ENCODE peak calls at places on chromosomes 16 and 17, in five cellular contexts. P is progenitor cell of endocrine pancreas; K is GM12891; J is effector CD4-positive, alpha-beta T cell; N is astrocyte of the cerebellum. A is an unnamed sample.

GRCh38 chr17:68103148-68103547 is 67.6 kb downstream of the KPNA2 start:
- DNase-seq in P (no peak), K (no peak), J (no peak), N (no peak), A (no peak)

GRCh38 chr17:48546924-48547838 is 2.3 kb upstream of the HOXB2 start:
- DNase-seq in P (no peak), K (no peak), J (no peak), N (no peak), A (no peak)

GRCh38 chr17:77527836-77528505 is 387.2 kb downstream of the SEC14L1 start:
- DNase-seq in P (no peak), K (no peak), J (no peak), N (no peak), A (no peak)

GRCh38 chr17:3038941-3039340 is 24.5 kb downstream of the OR1D5 start:
- DNase-seq in P (no peak), K (no peak), J (no peak), N (no peak), A (no peak)

GRCh38 chr17:77446959-77447634 is 306.3 kb downstream of the SEC14L1 start:
- DNase-seq in P (no peak), K (no peak), J (no peak), N (no peak), A (no peak)

GRCh38 chr17:6524520-6524919 is 31.8 kb downstream of the PITPNM3 start:
- DNase-seq in P (no peak), K (no peak), J (no peak), N (no peak), A (no peak)

GRCh38 chr17:44033841-44034408 is 19.2 kb upstream of the TMEM101 start:
- DNase-seq in P (no peak), K (no peak), J (no peak), N (no peak), A (no peak)

GRCh38 chr16:74226361-74226979 is 70.1 kb upstream of the PSMD7 start:
- DNase-seq in P (no peak), K (no peak), J (no peak), N (no peak), A (peak; percentile 15)

GRCh38 chr17:55158439-55158838 is 106.3 kb upstream of the HLF start:
- DNase-seq in P (no peak), K (no peak), J (no peak), N (no peak), A (no peak)

A was measured in GM13976.